ENCODE peak calls at places on chromosomes 11 and 22, in five cellular contexts. O is stomach, C is heart left ventricle, I is A549, G is right lobe of liver. D is an unnamed sample. For H3K4me1, the result is how much of the 10 kb centered on the place peaks cover.

GRCh38 chr22:19855504-19856409 is 1.1 kb upstream of the GNB1L start:
- DNase-seq in O (peak), C (peak), I (peak), G (peak), D (no peak)

GRCh38 chr11:112655386-112655785 is 305.8 kb upstream of the NCAM1 start:
- DNase-seq in O (peak), C (peak), I (no peak), G (peak), D (peak)

GRCh38 chr11:10858505-10859360 is 880 bp upstream of the ZBED5 start:
- DNase-seq in O (peak), C (peak), I (no peak), G (peak), D (peak)

GRCh38 chr11:36389006-36389405 is 92.9 kb downstream of the PRR5L start:
- DNase-seq in O (no peak), C (no peak), I (no peak), G (peak), D (no peak)

GRCh38 chr11:45025716-45026492 is 75.2 kb upstream of the TP53I11 start:
- DNase-seq in O (no peak), C (peak), I (no peak), G (no peak), D (peak)

GRCh38 chr11:33668951-33669596 is 31.6 kb downstream of the C11orf91 start:
- DNase-seq in O (no peak), C (no peak), I (no peak), G (no peak), D (no peak)

GRCh38 chr11:34850339-34850738 is 65.8 kb downstream of the APIP start:
- DNase-seq in O (no peak), C (no peak), I (peak), G (no peak), D (no peak)

GRCh38 chr11:2518112-2518982 is 73.5 kb downstream of the KCNQ1 start:
- DNase-seq in O (peak), C (peak), I (no peak), G (no peak), D (peak)

GRCh38 chr11:16052750-16053149 is 303.6 kb downstream of the SOX6 start:
- DNase-seq in O (no peak), C (no peak), I (no peak), G (no peak), D (no peak)

GRCh38 chr11:109421981-109422590 is at the start of gene C11orf87:
- DNase-seq in O (no peak), C (no peak), I (no peak), G (no peak), D (no peak)

GRCh38 chr11:37230865-37231264 is 632.8 kb upstream of the RAG2 start:
- DNase-seq in O (no peak), C (no peak), I (no peak), G (no peak), D (no peak)

GRCh38 chr22:17043521-17043920 is 35.5 kb upstream of the GAB4 start:
- DNase-seq in O (no peak), C (no peak), I (no peak), G (no peak), D (no peak)

GRCh38 chr11:116030697-116031331 is 526.6 kb upstream of the CADM1 start:
- DNase-seq in O (no peak), C (no peak), I (no peak), G (no peak), D (no peak)

GRCh38 chr11:78290293-78291176 is 101.8 kb downstream of the USP35 start:
- DNase-seq in O (peak), C (no peak), I (peak), G (peak), D (peak)

GRCh38 chr11:13963949-13964770 is 1.6 kb downstream of the SPON1 start:
- DNase-seq in O (no peak), C (peak), I (no peak), G (no peak), D (no peak)

GRCh38 chr11:118002010-118002540 is 15.9 kb downstream of the IL10RA start:
- DNase-seq in O (no peak), C (no peak), I (no peak), G (peak), D (no peak)

GRCh38 chr11:8262552-8263108 is 1.0 kb downstream of the LMO1 start:
- DNase-seq in O (peak), C (peak), I (no peak), G (peak), D (peak)

GRCh38 chr11:13183094-13183825 is 94.3 kb upstream of the BMAL1 start:
- DNase-seq in O (no peak), C (no peak), I (peak), G (no peak), D (no peak)

GRCh38 chr11:27723685-27724084 is 23.4 kb upstream of the BDNF start:
- DNase-seq in O (no peak), C (no peak), I (no peak), G (no peak), D (no peak)

GRCh38 chr11:19995131-19995530 is 165.1 kb downstream of the DBX1 start:
- DNase-seq in O (no peak), C (peak), I (peak), G (no peak), D (peak)

GRCh38 chr11:93529707-93530467 is 13.3 kb downstream of the SMCO4 start:
- DNase-seq in O (no peak), C (no peak), I (no peak), G (no peak), D (no peak)

GRCh38 chr11:64870176-64870892 is 8.1 kb downstream of the EHD1 start:
- DNase-seq in O (no peak), C (peak), I (no peak), G (no peak), D (peak)

GRCh38 chr22:42906605-42907338 is 49.7 kb upstream of the ARFGAP3 start:
- DNase-seq in O (no peak), C (peak), I (no peak), G (no peak), D (peak)

GRCh38 chr11:119175493-119176077 is 7.1 kb downstream of the NLRX1 start:
- DNase-seq in O (no peak), C (no peak), I (no peak), G (no peak), D (no peak)

GRCh38 chr22:17569971-17570511 is 6.7 kb downstream of the SLC25A18 start:
- DNase-seq in O (no peak), C (peak), I (no peak), G (peak), D (peak)

GRCh38 chr11:71483689-71484088 is 30.7 kb downstream of the NADSYN1 start:
- DNase-seq in O (no peak), C (no peak), I (no peak), G (peak), D (no peak)

GRCh38 chr22:41888638-41889200 is 26.2 kb downstream of the SHISA8 start:
- DNase-seq in O (no peak), C (no peak), I (no peak), G (no peak), D (no peak)

GRCh38 chr11:129189646-129190045 is 2.5 kb downstream of the ARHGAP32 start:
- DNase-seq in O (no peak), C (no peak), I (peak), G (no peak), D (no peak)

GRCh38 chr11:103676413-103676812 is 360.0 kb upstream of the DDI1 start:
- DNase-seq in O (no peak), C (no peak), I (no peak), G (no peak), D (no peak)

DNA sequence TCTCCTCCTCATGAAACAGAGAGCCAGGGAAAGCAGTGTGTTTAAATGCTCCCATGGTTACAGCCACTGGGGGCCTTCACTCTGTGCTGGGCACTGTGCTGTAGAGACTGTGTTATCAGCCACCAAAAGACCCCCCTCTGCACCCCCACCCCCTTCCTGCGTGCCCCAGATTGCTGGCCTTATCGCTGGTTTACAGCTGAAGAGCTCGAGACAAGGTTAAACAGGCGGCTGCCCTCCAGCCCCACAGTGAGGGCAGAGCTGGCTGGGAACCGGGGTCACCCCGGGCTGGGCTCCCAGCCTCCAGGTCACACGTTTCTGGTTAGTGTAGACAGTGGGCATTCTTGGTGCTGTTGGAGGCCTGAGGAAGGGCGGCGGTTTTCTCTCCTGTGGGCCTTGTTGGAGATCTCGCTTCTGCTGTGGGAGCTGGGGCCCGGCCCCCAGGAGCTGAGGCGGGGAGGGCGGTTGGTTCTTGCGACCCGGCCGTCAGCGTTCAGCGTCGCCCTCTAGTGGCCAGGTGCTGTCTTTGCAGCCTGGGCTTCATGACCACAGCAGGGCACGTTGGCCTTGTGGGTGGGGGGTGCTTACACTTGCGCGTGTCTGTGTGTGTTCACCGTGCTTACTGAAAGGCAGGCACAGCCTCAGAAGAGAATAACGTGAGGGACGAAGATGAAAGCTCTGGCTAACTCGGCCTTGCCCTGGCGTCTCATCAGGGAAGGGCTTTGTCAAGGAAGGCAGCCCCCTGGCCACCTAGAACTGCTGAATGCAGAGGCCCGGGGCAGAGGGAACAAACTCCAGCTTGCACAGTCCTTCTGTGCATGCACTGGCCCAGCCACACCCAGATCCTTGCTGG is 40.8 kb downstream of the TBC1D22A start:
- DNase-seq in O (peak), C (no peak), I (peak), G (peak), D (peak)
- H3K4me1 ChIP-seq in O (under half), C (under half), I (under half), G (under half), D (under half)

DNA sequence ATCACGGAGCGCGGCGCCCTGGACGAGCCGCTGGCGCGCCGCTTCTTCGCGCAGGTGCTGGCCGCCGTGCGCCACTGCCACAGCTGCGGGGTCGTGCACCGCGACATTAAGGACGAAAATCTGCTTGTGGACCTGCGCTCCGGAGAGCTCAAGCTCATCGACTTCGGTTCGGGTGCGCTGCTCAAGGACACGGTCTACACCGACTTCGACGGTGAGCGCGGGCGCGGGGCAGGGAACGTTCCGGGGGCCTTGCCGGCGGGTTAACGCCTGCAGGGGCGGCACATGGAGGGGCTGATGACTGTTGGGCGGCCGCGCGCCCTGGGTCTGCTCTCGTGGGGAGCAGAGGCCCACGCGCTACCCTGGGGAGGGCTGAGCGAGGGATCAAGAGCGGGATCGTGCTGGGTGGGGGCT is 1.0 kb downstream of the PIM3 start:
- DNase-seq in O (no peak), C (no peak), I (peak), G (no peak), D (no peak)
- TF ChIP-seq POLR2A in O (no peak), C (no peak), I (no peak), G (no peak), D (no peak)

DNA sequence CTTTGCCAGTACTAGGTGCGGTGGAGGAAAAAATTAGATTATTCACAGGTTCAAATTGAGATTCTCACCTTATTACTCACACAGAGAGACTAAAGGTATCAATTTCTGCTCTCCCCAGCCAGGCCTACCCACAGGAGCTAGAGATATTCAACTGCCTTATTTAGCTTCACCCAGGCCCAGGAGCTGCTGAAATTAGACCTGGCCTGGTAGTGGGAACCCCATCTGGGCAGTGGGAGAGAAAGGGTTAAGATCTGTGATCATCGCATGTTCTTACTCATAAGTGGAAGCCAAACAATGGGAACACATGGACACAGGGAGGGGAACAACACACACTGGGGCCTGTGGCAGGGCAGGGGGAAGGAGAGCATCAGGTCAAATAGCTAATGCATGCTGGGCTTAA is 20.9 kb upstream of the MICAL2 start:
- DNase-seq in O (no peak), C (no peak), I (no peak), G (no peak), D (no peak)
- H3K4me1 ChIP-seq in O (half or more), C (under half), I (half or more), G (under half), D (under half)

DNA sequence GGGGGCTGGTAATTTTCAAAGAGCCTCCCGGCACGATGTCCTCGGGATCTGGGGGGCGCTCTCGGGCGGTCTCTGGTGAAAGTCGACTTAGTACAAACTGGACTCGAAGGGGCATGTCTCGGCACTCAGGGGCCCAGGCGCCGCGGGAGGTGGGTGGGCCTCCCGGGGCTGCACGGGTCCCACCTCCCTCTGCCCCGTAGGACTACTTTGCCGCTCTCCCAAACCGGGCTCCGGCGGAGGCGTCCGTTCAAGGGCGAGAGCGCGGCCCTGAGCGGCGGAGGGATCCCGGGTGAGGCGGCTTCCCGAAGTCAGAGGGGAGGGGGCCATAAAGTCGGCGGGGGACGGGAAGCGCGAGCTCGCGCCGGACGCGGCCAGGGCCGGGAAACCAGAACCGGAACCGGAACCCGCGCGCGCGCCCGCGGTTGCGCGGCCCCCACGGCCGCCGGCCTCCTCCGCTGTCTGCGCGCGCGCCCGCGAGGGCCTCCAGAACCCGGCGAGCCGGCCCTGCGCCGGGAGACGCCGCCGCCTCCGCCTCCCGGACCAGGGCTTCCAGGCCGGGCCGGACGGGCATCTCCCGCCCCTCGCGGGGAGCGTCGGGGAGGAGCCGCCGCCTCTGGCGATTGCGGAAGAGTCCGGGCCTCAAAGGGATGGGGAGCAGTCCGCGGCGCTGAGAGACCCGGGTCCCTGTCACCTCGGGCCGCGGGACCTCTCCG is at the start of gene ARHGEF12:
- DNase-seq in O (peak), C (peak), I (peak), G (peak), D (peak)
- TF ChIP-seq POLR2A in O (no peak), C (peak), I (peak), G (peak), D (peak)

GRCh38 chr22:30383061-30383460 is 4.2 kb downstream of the RNF215 start:
- DNase-seq in O (no peak), C (no peak), I (no peak), G (no peak), D (no peak)

GRCh38 chr22:30390974-30391691 is 3.9 kb upstream of the RNF215 start:
- DNase-seq in O (peak), C (peak), I (peak), G (peak), D (peak)

GRCh38 chr22:30385913-30386312 is 1.3 kb downstream of the RNF215 start:
- DNase-seq in O (no peak), C (no peak), I (no peak), G (no peak), D (no peak)

GRCh38 chr22:30386608-30386959 is 627 bp downstream of the RNF215 start:
- DNase-seq in O (no peak), C (no peak), I (no peak), G (no peak), D (no peak)

GRCh38 chr22:30386960-30387848 is at the start of gene RNF215:
- DNase-seq in O (peak), C (peak), I (peak), G (peak), D (peak)
- H3K4me1 ChIP-seq in O (under half), C (under half), I (under half), G (under half), D (under half)

DNA sequence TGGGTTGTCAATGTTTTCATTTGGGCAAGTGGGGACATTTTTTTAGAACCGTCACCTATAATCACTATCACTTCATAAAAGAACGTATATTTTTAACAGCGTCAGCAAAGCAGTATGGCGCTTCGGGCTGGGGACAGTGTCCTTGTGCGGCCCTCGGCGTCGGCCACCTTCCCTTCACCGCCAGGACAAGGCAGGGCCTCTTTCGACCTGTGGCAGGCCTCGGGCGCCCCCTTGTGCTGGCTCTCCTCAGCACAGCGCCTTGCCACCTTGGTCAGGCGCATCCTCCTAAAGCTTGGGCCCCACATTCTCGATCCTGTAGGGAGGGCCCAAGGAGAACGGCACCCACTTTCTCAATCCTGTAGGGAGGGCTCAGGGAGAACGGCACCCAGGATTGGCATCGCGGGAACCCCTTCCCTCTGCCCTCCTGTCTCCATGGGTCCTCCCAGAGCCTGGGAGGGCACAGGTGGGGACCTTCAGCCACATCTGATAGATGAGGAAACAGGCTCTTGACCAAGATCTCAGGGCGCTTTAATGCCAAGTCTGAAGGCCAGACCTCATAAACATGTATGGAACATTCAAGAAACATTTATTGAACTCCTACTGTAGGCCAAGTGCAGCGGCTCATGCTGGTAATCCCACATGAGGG is 11.5 kb upstream of the FADD start:
- DNase-seq in O (peak), C (peak), I (peak), G (peak), D (peak)
- TF ChIP-seq POLR2A in O (no peak), C (no peak), I (no peak), G (no peak), D (no peak)

D was measured in gastrocnemius medialis.